ENCODE peak calls at places on chromosomes 16 and 17, in eight cellular contexts. I is RWPE1; V is heart left ventricle; P is activated CD8-positive, alpha-beta T cell treated with anti-CD3 and anti-CD28 coated beads for 36 hours; T is activated CD4-positive, alpha-beta memory T cell treated with anti-CD3 and anti-CD28 coated beads, Interleukin-2, amount 10 ng/mL, durations not matched to agents 7 days and 5 days; M is ELF-1; H is AG10803; B is Daoy. Y is an unnamed sample.

GRCh38 chr17:73493212-73493814 is 150.9 kb downstream of the SDK2 start:
- DNase-seq in V (no peak), T (no peak), P (no peak), I (no peak), H (no peak), B (peak), M (peak), Y (peak)

GRCh38 chr16:57798267-57798810 is 4.0 kb downstream of the KIFC3 start:
- DNase-seq in I (no peak), P (no peak), T (no peak), M (peak), V (no peak), H (no peak), B (no peak), Y (no peak)

GRCh38 chr16:79336437-79337229 is 263.9 kb downstream of the MAF start:
- DNase-seq in M (no peak), T (no peak), P (no peak), I (no peak), B (no peak), V (no peak), H (no peak), Y (no peak)

GRCh38 chr16:87740441-87740840 is 25.3 kb downstream of the KLHDC4 start:
- DNase-seq in B (no peak), M (no peak), H (peak), P (no peak), I (no peak), T (no peak), V (no peak), Y (no peak)

GRCh38 chr17:50560185-50560824 is at the start of gene CACNA1G:
- DNase-seq in B (peak), I (peak), H (peak), V (peak), P (peak), M (peak), T (peak), Y (peak)

GRCh38 chr17:1643293-1643998 is 2.1 kb downstream of the SCARF1 start:
- DNase-seq in H (peak), T (peak), V (no peak), P (peak), M (peak), B (peak), I (peak), Y (peak)

GRCh38 chr17:19443148-19443547 is 32.1 kb downstream of the RNF112 start:
- DNase-seq in H (no peak), M (no peak), B (no peak), V (no peak), T (no peak), P (no peak), I (no peak), Y (no peak)

GRCh38 chr17:15516150-15516549 is 47.1 kb downstream of the TVP23C start:
- DNase-seq in P (no peak), B (peak), T (no peak), M (no peak), I (no peak), V (no peak), H (peak), Y (no peak)

GRCh38 chr17:4980644-4981216 is 6.7 kb downstream of the CAMTA2 start:
- DNase-seq in V (no peak), P (peak), I (peak), H (peak), M (peak), B (peak), T (peak), Y (peak)

GRCh38 chr17:3005696-3006095 is 57.7 kb downstream of the OR1D5 start:
- DNase-seq in H (no peak), T (no peak), B (no peak), P (no peak), V (no peak), I (no peak), M (no peak), Y (no peak)

GRCh38 chr16:89574681-89575246 is 794 bp upstream of the CPNE7 start:
- DNase-seq in H (peak), T (peak), V (no peak), M (peak), I (peak), P (peak), B (peak), Y (peak)

GRCh38 chr17:29251969-29252866 is 5.6 kb downstream of the CRYBA1 start:
- DNase-seq in V (no peak), I (peak), T (no peak), B (no peak), P (no peak), H (peak), M (no peak), Y (peak)

GRCh38 chr17:66422181-66422580 is 119.8 kb downstream of the PRKCA start:
- DNase-seq in T (no peak), B (no peak), H (peak), P (no peak), V (no peak), I (no peak), M (no peak), Y (no peak)

GRCh38 chr17:19386974-19387920 is at the start of gene MFAP4:
- DNase-seq in P (peak), B (no peak), I (no peak), H (peak), M (no peak), V (peak), T (no peak), Y (peak)